ENCODE peak calls at places on chromosomes 11 and 22, in seven cellular contexts. K is lower lobe of right lung; S is CD8-positive, alpha-beta memory T cell; M is H1; F is colonic mucosa; L is OCI-LY7; Y is Peyer's patch. C is an unnamed sample. For H3K4me1 and H3K9me3, the result is how much of the 10 kb centered on the place peaks cover.

GRCh38 chr11:107092667-107093066 is 74.4 kb upstream of the GUCY1A2 start:
- DNase-seq in M (no peak), S (no peak), K (no peak), L (no peak), Y (no peak), F (no peak), C (no peak)

GRCh38 chr22:23581252-23581634 is 1.2 kb upstream of the IGLL1 start:
- DNase-seq in S (no peak), M (no peak), K (no peak), Y (no peak), L (no peak), F (no peak), C (no peak)

GRCh38 chr22:19448076-19448607 is 631 bp upstream of the C22orf39 start:
- DNase-seq in S (peak), L (peak), M (no peak), F (peak), Y (peak), K (no peak), C (peak)

GRCh38 chr22:47372596-47373385 is 610.3 kb downstream of the TBC1D22A start:
- DNase-seq in K (peak), L (no peak), S (no peak), F (no peak), M (no peak), Y (peak), C (no peak)

GRCh38 chr11:12706531-12707499 is 32.6 kb downstream of the TEAD1 start:
- DNase-seq in F (peak), K (no peak), L (no peak), M (no peak), S (no peak), Y (peak), C (no peak)

GRCh38 chr11:113113801-113114451 is 152.7 kb downstream of the NCAM1 start:
- DNase-seq in K (no peak), S (no peak), F (no peak), L (no peak), M (no peak), Y (no peak), C (no peak)

GRCh38 chr22:23772315-23773246 is at the start of gene MMP11:
- DNase-seq in Y (peak), M (no peak), K (peak), S (peak), F (peak), L (peak), C (peak)

GRCh38 chr11:71116435-71117040 is 135.8 kb downstream of the SHANK2 start:
- DNase-seq in M (no peak), K (no peak), Y (no peak), S (no peak), L (peak), F (no peak), C (no peak)

GRCh38 chr11:22666700-22667439 is 459 bp downstream of the GAS2 start:
- DNase-seq in L (no peak), K (peak), F (peak), M (peak), S (no peak), Y (no peak), C (peak)

GRCh38 chr22:23682827-23683355 is 7.9 kb upstream of the RGL4 start:
- DNase-seq in F (no peak), L (no peak), Y (no peak), K (no peak), S (no peak), M (no peak), C (no peak)

GRCh38 chr11:3959015-3959917 is 103.8 kb downstream of the STIM1 start:
- DNase-seq in L (peak), K (no peak), Y (no peak), F (no peak), M (no peak), S (no peak), C (peak)

GRCh38 chr22:24189249-24190158 is 8.2 kb downstream of the SUSD2 start:
- DNase-seq in S (no peak), L (peak), K (peak), F (peak), Y (peak), M (peak), C (peak)

GRCh38 chr22:28894320-28894719 is 10.9 kb downstream of the ZNRF3 start:
- DNase-seq in L (no peak), Y (peak), S (no peak), K (no peak), F (peak), M (no peak), C (no peak)

GRCh38 chr11:75199412-75199955 is 41.1 kb upstream of the TPBGL start:
- DNase-seq in M (no peak), F (no peak), S (no peak), K (no peak), Y (peak), L (no peak), C (no peak)

GRCh38 chr11:124481365-124482323 is 36.1 kb upstream of the OR8B8 start:
- DNase-seq in Y (no peak), L (peak), F (no peak), M (no peak), S (no peak), K (no peak), C (peak)

GRCh38 chr11:110505514-110506284 is 76.0 kb downstream of the FDX1 start:
- DNase-seq in K (no peak), S (no peak), M (no peak), L (no peak), F (no peak), Y (no peak), C (no peak)

GRCh38 chr11:103749158-103749557 is 287.3 kb upstream of the DDI1 start:
- DNase-seq in S (no peak), Y (no peak), F (no peak), M (no peak), K (no peak), L (no peak), C (no peak)

GRCh38 chr11:93089474-93090102 is 108.2 kb downstream of the SLC36A4 start:
- DNase-seq in F (peak), M (no peak), L (peak), Y (no peak), S (no peak), K (no peak), C (peak)

GRCh38 chr11:16191212-16191851 is 165.0 kb downstream of the SOX6 start:
- DNase-seq in L (peak), S (no peak), K (no peak), M (no peak), F (no peak), Y (no peak), C (no peak)

GRCh38 chr11:94768602-94769511 is 701 bp downstream of the AMOTL1 start:
- DNase-seq in F (no peak), K (peak), S (no peak), M (no peak), L (no peak), Y (no peak), C (peak)

GRCh38 chr11:120800206-120800605 is 223.7 kb upstream of the TBCEL start:
- DNase-seq in S (no peak), M (no peak), F (no peak), K (no peak), Y (no peak), L (no peak), C (no peak)

GRCh38 chr11:35992551-35992950 is 48.7 kb downstream of the LDLRAD3 start:
- DNase-seq in F (no peak), K (no peak), Y (no peak), L (no peak), S (no peak), M (no peak), C (no peak)

GRCh38 chr11:7643323-7643722 is 30.0 kb downstream of the CYB5R2 start:
- DNase-seq in Y (no peak), L (no peak), S (no peak), K (no peak), M (no peak), F (no peak), C (no peak)

GRCh38 chr11:63552921-63553320 is 10.3 kb downstream of the PLAAT2 start:
- DNase-seq in F (peak), Y (no peak), K (no peak), M (no peak), S (no peak), L (no peak), C (no peak)

GRCh38 chr11:36026315-36026968 is 82.6 kb downstream of the LDLRAD3 start:
- DNase-seq in S (no peak), Y (no peak), M (no peak), L (no peak), K (no peak), F (no peak), C (no peak)

GRCh38 chr22:47331750-47332149 is 569.3 kb downstream of the TBC1D22A start:
- DNase-seq in F (no peak), S (no peak), L (no peak), Y (no peak), K (no peak), M (no peak), C (no peak)

GRCh38 chr22:28882545-28882877 is 861 bp upstream of the ZNRF3 start:
- DNase-seq in F (no peak), L (peak), S (no peak), K (no peak), Y (no peak), M (no peak), C (peak)

GRCh38 chr11:69840371-69841169 is 21.4 kb upstream of the FGF3 start:
- DNase-seq in M (no peak), L (no peak), F (no peak), K (peak), S (no peak), Y (peak), C (peak)

DNA sequence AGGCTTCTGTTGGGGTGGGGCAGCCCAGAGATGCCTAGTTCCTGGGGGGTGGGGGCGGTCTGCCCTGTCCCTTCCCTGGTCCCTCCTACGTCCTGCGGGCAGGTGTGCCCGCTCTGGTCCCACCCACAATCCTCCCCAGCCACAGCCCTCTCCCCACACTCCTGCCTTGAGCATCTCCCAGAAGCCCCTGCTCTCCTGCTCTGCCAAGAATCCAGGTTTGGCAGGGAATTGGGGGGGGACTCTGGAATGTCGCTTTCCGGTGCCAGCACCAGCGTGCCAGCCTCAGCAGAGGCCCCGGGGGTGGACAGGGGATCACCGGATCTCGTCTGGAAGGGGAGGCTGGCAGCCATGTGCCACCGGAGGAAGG is 11.4 kb upstream of the PDGFB start:
- DNase-seq in M (no peak), L (no peak), S (no peak), K (no peak), Y (no peak), F (no peak), C (no peak)
- H3K4me1 ChIP-seq in M (under half), L (under half), S (under half), K (under half), Y (under half), F (under half), C (under half)

GRCh38 chr22:31161386-31161785 is 1.4 kb downstream of the RNF185 start:
- DNase-seq in L (no peak), M (no peak), S (no peak), K (no peak), F (no peak), Y (no peak), C (no peak)
- H3K27ac ChIP-seq in L (no peak), M (no peak), S (no peak), K (no peak), F (no peak), Y (no peak), C (no peak)

GRCh38 chr11:99818991-99819390 is 798.2 kb downstream of the CNTN5 start:
- DNase-seq in M (no peak), L (no peak), K (no peak), Y (no peak), F (no peak), S (no peak), C (no peak)

GRCh38 chr11:99814021-99814420 is 793.3 kb downstream of the CNTN5 start:
- DNase-seq in S (no peak), M (no peak), F (no peak), L (no peak), K (no peak), Y (no peak), C (no peak)

DNA sequence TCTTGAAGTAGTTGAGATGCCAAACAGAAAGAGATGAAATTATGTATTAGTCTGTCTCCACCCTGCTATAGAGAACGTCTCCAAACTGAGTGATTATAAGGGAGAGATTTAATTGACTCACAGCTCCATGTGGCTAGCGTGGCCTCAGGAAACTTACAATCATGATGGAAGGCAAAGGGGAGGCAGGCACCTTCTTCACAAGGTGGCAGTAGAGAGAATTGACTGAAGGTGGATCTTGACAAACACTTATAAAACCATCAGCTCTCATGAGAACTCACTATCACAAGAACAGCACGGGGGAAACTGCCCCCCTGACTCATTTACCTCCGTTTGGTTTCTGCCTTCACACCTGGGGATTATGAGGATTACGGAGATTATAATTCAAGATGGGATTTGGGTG is 794.0 kb downstream of the CNTN5 start:
- DNase-seq in F (no peak), M (no peak), K (no peak), S (no peak), Y (no peak), L (no peak), C (no peak)
- H3K9me3 ChIP-seq in F (under half), M (under half), K (under half), S (under half), Y (under half), L (under half), C (under half)

GRCh38 chr11:44609783-44610155 is 44.3 kb downstream of the CD82 start:
- DNase-seq in M (no peak), Y (no peak), K (no peak), F (no peak), S (no peak), L (no peak), C (no peak)
- H3K4me1 ChIP-seq in M (under half), Y (under half), K (half or more), F (under half), S (half or more), L (half or more), C (under half)

C was measured in A673.